ENCODE peak calls at places on chromosome 12, in seven cellular contexts. F is GM12865; A is MCF 10A; O is naive thymus-derived CD4-positive, alpha-beta T cell; Z is psoas muscle; L is B cell; P is left cardiac atrium. H is an unnamed sample.

GRCh38 chr12:103028881-103029280 is 71.4 kb downstream of the ASCL1 start:
- DNase-seq in F (no peak), P (no peak), Z (no peak), O (no peak), A (no peak), L (no peak), H (no peak)

GRCh38 chr12:103965255-103965589 is 450 bp upstream of the TDG start:
- DNase-seq in L (no peak), P (no peak), A (no peak), F (no peak), O (no peak), Z (no peak), H (no peak)

GRCh38 chr12:4856556-4856955 is 53.1 kb upstream of the KCNA1 start:
- DNase-seq in Z (no peak), P (no peak), A (no peak), O (no peak), F (peak), L (no peak), H (peak)

GRCh38 chr12:43556057-43556456 is 4.1 kb upstream of the ADAMTS20 start:
- DNase-seq in L (no peak), P (no peak), A (no peak), Z (no peak), F (no peak), O (no peak), H (no peak)

GRCh38 chr12:112577473-112578334 is 159.0 kb downstream of the PTPN11 start:
- DNase-seq in P (no peak), O (no peak), L (no peak), A (no peak), F (no peak), Z (no peak), H (no peak)

GRCh38 chr12:27480031-27480430 is 33.5 kb downstream of the SMCO2 start:
- DNase-seq in F (no peak), A (no peak), L (no peak), O (no peak), Z (no peak), P (no peak), H (no peak)

GRCh38 chr12:131131077-131131807 is 177.5 kb downstream of the ADGRD1 start:
- DNase-seq in A (no peak), O (no peak), L (no peak), P (no peak), F (no peak), Z (no peak), H (no peak)

GRCh38 chr12:24708029-24708428 is 240.9 kb downstream of the BCAT1 start:
- DNase-seq in O (no peak), A (no peak), Z (no peak), P (no peak), F (no peak), L (no peak), H (no peak)

GRCh38 chr12:30997685-30998440 is 71.3 kb downstream of the TSPAN11 start:
- DNase-seq in Z (no peak), O (no peak), F (no peak), A (no peak), P (no peak), L (no peak), H (no peak)

GRCh38 chr12:28569698-28570411 is 379.6 kb downstream of the CCDC91 start:
- DNase-seq in P (no peak), O (no peak), L (no peak), Z (no peak), F (no peak), A (peak), H (no peak)

GRCh38 chr12:49549735-49550710 is 11.2 kb downstream of the KCNH3 start:
- DNase-seq in Z (no peak), O (no peak), A (no peak), F (no peak), L (no peak), P (no peak), H (peak)

GRCh38 chr12:76713130-76713529 is 50.8 kb upstream of the ZDHHC17 start:
- DNase-seq in L (no peak), Z (no peak), A (peak), O (no peak), P (no peak), F (no peak), H (no peak)

GRCh38 chr12:80032967-80033366 is 66.4 kb upstream of the OTOGL start:
- DNase-seq in Z (no peak), F (no peak), A (no peak), P (no peak), O (no peak), L (no peak), H (no peak)

GRCh38 chr12:110022980-110023633 is 23.9 kb downstream of the ANKRD13A start:
- DNase-seq in L (no peak), F (no peak), Z (no peak), O (no peak), P (no peak), A (no peak), H (peak)

GRCh38 chr12:65695077-65695865 is 129.0 kb upstream of the HMGA2 start:
- DNase-seq in L (no peak), O (no peak), P (peak), Z (peak), F (peak), A (peak), H (no peak)

GRCh38 chr12:7175493-7175892 is 14.0 kb upstream of the PEX5 start:
- DNase-seq in A (peak), Z (no peak), F (no peak), O (no peak), P (no peak), L (no peak), H (no peak)

GRCh38 chr12:52074656-52075408 is 4.7 kb upstream of the SMIM41 start:
- DNase-seq in A (no peak), Z (no peak), F (no peak), O (no peak), L (no peak), P (peak), H (no peak)

GRCh38 chr12:27161458-27162228 is 79.3 kb upstream of the C12orf71 start:
- DNase-seq in Z (no peak), F (peak), P (no peak), O (no peak), A (peak), L (peak), H (no peak)

GRCh38 chr12:116360579-116361403 is 83.3 kb upstream of the MED13L start:
- DNase-seq in Z (no peak), O (no peak), P (no peak), A (no peak), L (peak), F (peak), H (peak)

GRCh38 chr12:71636704-71637115 is 26.9 kb downstream of the ZFC3H1 start:
- DNase-seq in L (peak), P (no peak), F (peak), A (peak), O (no peak), Z (no peak), H (peak)

GRCh38 chr12:57204454-57204853 is 12.1 kb upstream of the NXPH4 start:
- DNase-seq in F (no peak), P (no peak), L (no peak), A (no peak), Z (no peak), O (no peak), H (no peak)

GRCh38 chr12:7479784-7480183 is 23.8 kb downstream of the CD163 start:
- DNase-seq in L (no peak), O (no peak), A (no peak), F (no peak), P (no peak), Z (no peak), H (no peak)

GRCh38 chr12:109730306-109731145 is 16.9 kb downstream of the FAM222A start:
- DNase-seq in L (no peak), A (no peak), O (no peak), F (no peak), Z (peak), P (no peak), H (no peak)

GRCh38 chr12:124980098-124980892 is 8.6 kb downstream of the DHX37 start:
- DNase-seq in Z (no peak), O (no peak), P (no peak), F (no peak), L (no peak), A (no peak), H (no peak)

GRCh38 chr12:118436002-118436724 is 59.8 kb downstream of the SUDS3 start:
- DNase-seq in Z (no peak), O (no peak), A (peak), F (peak), L (no peak), P (no peak), H (peak)

GRCh38 chr12:85865905-85866304 is 8.2 kb upstream of the NTS start:
- DNase-seq in O (no peak), F (no peak), L (no peak), Z (no peak), A (no peak), P (peak), H (no peak)

GRCh38 chr12:51868821-51869489 is 18.9 kb upstream of the ANKRD33 start:
- DNase-seq in A (no peak), L (no peak), O (no peak), F (no peak), P (no peak), Z (no peak), H (no peak)

H was measured in RPMI8226.